ENCODE peak calls at places on chromosomes 3 and 15, in seven cellular contexts. One of them, this sample, is unnamed.

GRCh38 chr3:183410280-183410679 is 18.1 kb downstream of the MCF2L2 start:
- DNase-seq in astrocyte of the spinal cord: peak; percentile 16
- DNase-seq in ascending aorta: no peak
- DNase-seq in mesothelial cell of epicardium: no peak
- DNase-seq in fibroblast of lung: peak; percentile 60
- DNase-seq in heart left ventricle: no peak
- DNase-seq in nephron progenitor cell: no peak
- DNase-seq in this sample: no peak

GRCh38 chr3:191484461-191484860 is 23.5 kb downstream of the PYDC2 start:
- DNase-seq in astrocyte of the spinal cord: no peak
- DNase-seq in ascending aorta: no peak
- DNase-seq in mesothelial cell of epicardium: no peak
- DNase-seq in fibroblast of lung: no peak
- DNase-seq in heart left ventricle: no peak
- DNase-seq in nephron progenitor cell: no peak
- DNase-seq in this sample: no peak

GRCh38 chr3:171933441-171933840 is 90.3 kb downstream of the TMEM212 start:
- DNase-seq in astrocyte of the spinal cord: no peak
- DNase-seq in ascending aorta: no peak
- DNase-seq in mesothelial cell of epicardium: no peak
- DNase-seq in fibroblast of lung: peak; percentile 46
- DNase-seq in heart left ventricle: no peak
- DNase-seq in nephron progenitor cell: no peak
- DNase-seq in this sample: no peak

GRCh38 chr3:18424862-18425640 is at the start of gene SATB1:
- DNase-seq in astrocyte of the spinal cord: peak; percentile 73
- DNase-seq in ascending aorta: peak; percentile 86
- DNase-seq in mesothelial cell of epicardium: peak; percentile 69
- DNase-seq in fibroblast of lung: peak; percentile 68
- DNase-seq in heart left ventricle: peak; percentile 88
- DNase-seq in nephron progenitor cell: peak; percentile 85
- DNase-seq in this sample: peak; percentile 68

GRCh38 chr3:141797167-141797773 is 34.1 kb downstream of the GRK7 start:
- DNase-seq in astrocyte of the spinal cord: peak; percentile 71
- DNase-seq in ascending aorta: peak; percentile 65
- DNase-seq in mesothelial cell of epicardium: no peak
- DNase-seq in fibroblast of lung: peak; percentile 31
- DNase-seq in heart left ventricle: peak; percentile 85
- DNase-seq in nephron progenitor cell: peak; percentile 70
- DNase-seq in this sample: peak; percentile 36

GRCh38 chr15:70286110-70286806 is 188.5 kb upstream of the TLE3 start:
- DNase-seq in astrocyte of the spinal cord: no peak
- DNase-seq in ascending aorta: peak; percentile 52
- DNase-seq in mesothelial cell of epicardium: no peak
- DNase-seq in fibroblast of lung: no peak
- DNase-seq in heart left ventricle: no peak
- DNase-seq in nephron progenitor cell: no peak
- DNase-seq in this sample: no peak

GRCh38 chr15:90837052-90837621 is 31.3 kb upstream of the FURIN start:
- DNase-seq in astrocyte of the spinal cord: no peak
- DNase-seq in ascending aorta: no peak
- DNase-seq in mesothelial cell of epicardium: no peak
- DNase-seq in fibroblast of lung: no peak
- DNase-seq in heart left ventricle: no peak
- DNase-seq in nephron progenitor cell: no peak
- DNase-seq in this sample: no peak

GRCh38 chr3:149455989-149456388 is 18.5 kb upstream of the TM4SF4 start:
- DNase-seq in astrocyte of the spinal cord: no peak
- DNase-seq in ascending aorta: no peak
- DNase-seq in mesothelial cell of epicardium: no peak
- DNase-seq in fibroblast of lung: no peak
- DNase-seq in heart left ventricle: no peak
- DNase-seq in nephron progenitor cell: no peak
- DNase-seq in this sample: no peak

GRCh38 chr3:13414040-13414729 is 5.9 kb downstream of the NUP210 start:
- DNase-seq in astrocyte of the spinal cord: no peak
- DNase-seq in ascending aorta: peak; percentile 78
- DNase-seq in mesothelial cell of epicardium: no peak
- DNase-seq in fibroblast of lung: no peak
- DNase-seq in heart left ventricle: peak; percentile 43
- DNase-seq in nephron progenitor cell: no peak
- DNase-seq in this sample: peak; percentile 76

GRCh38 chr3:102979682-102980378 is 545.0 kb downstream of the ZPLD1 start:
- DNase-seq in astrocyte of the spinal cord: peak; percentile 100
- DNase-seq in ascending aorta: peak; percentile 88
- DNase-seq in mesothelial cell of epicardium: peak; percentile 21
- DNase-seq in fibroblast of lung: peak; percentile 99
- DNase-seq in heart left ventricle: peak; percentile 88
- DNase-seq in nephron progenitor cell: no peak
- DNase-seq in this sample: no peak

GRCh38 chr15:68440136-68440535 is 8.2 kb upstream of the ITGA11 start:
- DNase-seq in astrocyte of the spinal cord: no peak
- DNase-seq in ascending aorta: no peak
- DNase-seq in mesothelial cell of epicardium: no peak
- DNase-seq in fibroblast of lung: no peak
- DNase-seq in heart left ventricle: no peak
- DNase-seq in nephron progenitor cell: no peak
- DNase-seq in this sample: no peak

GRCh38 chr3:79367066-79367465 is 400.7 kb downstream of the ROBO1 start:
- DNase-seq in astrocyte of the spinal cord: peak; percentile 65
- DNase-seq in ascending aorta: no peak
- DNase-seq in mesothelial cell of epicardium: no peak
- DNase-seq in fibroblast of lung: peak; percentile 87
- DNase-seq in heart left ventricle: no peak
- DNase-seq in nephron progenitor cell: no peak
- DNase-seq in this sample: no peak

GRCh38 chr3:146227486-146227885 is 23.4 kb downstream of the PLSCR4 start:
- DNase-seq in astrocyte of the spinal cord: no peak
- DNase-seq in ascending aorta: no peak
- DNase-seq in mesothelial cell of epicardium: no peak
- DNase-seq in fibroblast of lung: no peak
- DNase-seq in heart left ventricle: no peak
- DNase-seq in nephron progenitor cell: no peak
- DNase-seq in this sample: no peak

GRCh38 chr3:197454014-197454413 is 101.8 kb downstream of the BDH1 start:
- DNase-seq in astrocyte of the spinal cord: no peak
- DNase-seq in ascending aorta: no peak
- DNase-seq in mesothelial cell of epicardium: no peak
- DNase-seq in fibroblast of lung: no peak
- DNase-seq in heart left ventricle: no peak
- DNase-seq in nephron progenitor cell: no peak
- DNase-seq in this sample: no peak

GRCh38 chr15:27937873-27938272 is 161.2 kb downstream of the OCA2 start:
- DNase-seq in astrocyte of the spinal cord: peak; percentile 8
- DNase-seq in ascending aorta: no peak
- DNase-seq in mesothelial cell of epicardium: no peak
- DNase-seq in fibroblast of lung: peak; percentile 49
- DNase-seq in heart left ventricle: no peak
- DNase-seq in nephron progenitor cell: no peak
- DNase-seq in this sample: no peak

GRCh38 chr15:27889258-27889657 is 209.9 kb downstream of the OCA2 start:
- DNase-seq in astrocyte of the spinal cord: no peak
- DNase-seq in ascending aorta: no peak
- DNase-seq in mesothelial cell of epicardium: no peak
- DNase-seq in fibroblast of lung: no peak
- DNase-seq in heart left ventricle: no peak
- DNase-seq in nephron progenitor cell: no peak
- DNase-seq in this sample: no peak

DNA sequence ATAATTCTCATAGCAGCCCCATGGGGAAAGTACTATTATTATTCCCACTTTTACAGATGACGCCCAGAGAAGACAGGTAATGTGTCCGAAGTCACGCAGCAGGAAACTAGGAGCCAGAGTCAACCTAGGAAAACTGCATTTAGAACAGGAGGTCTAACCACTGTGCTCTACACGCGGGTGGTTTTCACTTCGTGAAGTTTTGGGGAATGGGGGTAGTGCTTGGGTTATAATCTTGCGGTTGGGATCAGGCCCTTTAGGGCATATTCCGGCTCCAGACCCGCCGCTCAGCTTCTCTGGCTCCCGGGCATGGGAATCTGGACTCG is 5.2 kb downstream of the TPM1 start:
- DNase-seq in astrocyte of the spinal cord: no peak
- DNase-seq in ascending aorta: no peak
- DNase-seq in mesothelial cell of epicardium: no peak
- DNase-seq in fibroblast of lung: no peak
- DNase-seq in heart left ventricle: no peak
- DNase-seq in nephron progenitor cell: no peak
- DNase-seq in this sample: no peak
- TF ChIP-seq CTCF in astrocyte of the spinal cord: no peak
- TF ChIP-seq CTCF in ascending aorta: no peak
- TF ChIP-seq CTCF in mesothelial cell of epicardium: no peak
- TF ChIP-seq CTCF in fibroblast of lung: no peak
- TF ChIP-seq CTCF in heart left ventricle: no peak
- TF ChIP-seq CTCF in nephron progenitor cell: no peak
- TF ChIP-seq CTCF in this sample: no peak

DNA sequence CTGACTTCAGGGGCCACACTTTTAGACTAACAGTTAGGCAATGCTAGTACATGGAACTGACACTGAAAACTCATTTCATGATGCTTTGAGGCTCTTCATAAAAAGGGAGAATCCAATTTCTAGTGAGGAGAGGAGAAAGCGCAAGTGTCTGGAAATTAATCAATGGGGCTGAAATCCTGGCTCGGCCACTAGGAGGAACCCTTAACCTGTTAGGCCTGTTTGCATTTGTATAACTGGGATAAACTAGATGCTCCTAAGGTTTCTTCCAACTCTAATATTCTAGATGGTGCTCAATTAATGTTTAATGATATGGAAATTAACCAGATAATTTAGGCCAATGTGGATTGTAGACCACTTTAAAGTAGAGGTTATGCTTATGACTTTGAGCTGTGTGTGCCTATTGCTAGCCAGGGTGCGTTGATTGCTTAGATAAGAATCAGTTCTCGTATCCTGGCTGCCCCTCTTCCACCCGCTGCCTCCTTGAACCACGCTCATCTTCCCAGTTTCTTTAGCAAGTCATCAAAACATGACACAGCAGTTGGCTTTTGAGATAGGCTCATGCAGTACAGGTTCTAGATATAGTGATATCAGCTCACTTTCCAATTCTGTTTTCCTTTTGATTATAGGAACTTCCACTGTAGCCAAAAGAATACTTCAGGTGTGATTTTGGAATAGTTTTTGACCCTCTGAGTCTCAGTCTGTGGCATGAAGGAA is 16.8 kb upstream of the CRBN start:
- DNase-seq in astrocyte of the spinal cord: no peak
- DNase-seq in ascending aorta: no peak
- DNase-seq in mesothelial cell of epicardium: no peak
- DNase-seq in fibroblast of lung: peak; percentile 10
- DNase-seq in heart left ventricle: no peak
- DNase-seq in nephron progenitor cell: peak; percentile 26
- DNase-seq in this sample: no peak
- TF ChIP-seq CTCF in astrocyte of the spinal cord: peak; percentile 57
- TF ChIP-seq CTCF in ascending aorta: no peak
- TF ChIP-seq CTCF in mesothelial cell of epicardium: peak; percentile 40
- TF ChIP-seq CTCF in fibroblast of lung: peak; percentile 32
- TF ChIP-seq CTCF in heart left ventricle: no peak
- TF ChIP-seq CTCF in nephron progenitor cell: peak; percentile 71
- TF ChIP-seq CTCF in this sample: no peak

DNA sequence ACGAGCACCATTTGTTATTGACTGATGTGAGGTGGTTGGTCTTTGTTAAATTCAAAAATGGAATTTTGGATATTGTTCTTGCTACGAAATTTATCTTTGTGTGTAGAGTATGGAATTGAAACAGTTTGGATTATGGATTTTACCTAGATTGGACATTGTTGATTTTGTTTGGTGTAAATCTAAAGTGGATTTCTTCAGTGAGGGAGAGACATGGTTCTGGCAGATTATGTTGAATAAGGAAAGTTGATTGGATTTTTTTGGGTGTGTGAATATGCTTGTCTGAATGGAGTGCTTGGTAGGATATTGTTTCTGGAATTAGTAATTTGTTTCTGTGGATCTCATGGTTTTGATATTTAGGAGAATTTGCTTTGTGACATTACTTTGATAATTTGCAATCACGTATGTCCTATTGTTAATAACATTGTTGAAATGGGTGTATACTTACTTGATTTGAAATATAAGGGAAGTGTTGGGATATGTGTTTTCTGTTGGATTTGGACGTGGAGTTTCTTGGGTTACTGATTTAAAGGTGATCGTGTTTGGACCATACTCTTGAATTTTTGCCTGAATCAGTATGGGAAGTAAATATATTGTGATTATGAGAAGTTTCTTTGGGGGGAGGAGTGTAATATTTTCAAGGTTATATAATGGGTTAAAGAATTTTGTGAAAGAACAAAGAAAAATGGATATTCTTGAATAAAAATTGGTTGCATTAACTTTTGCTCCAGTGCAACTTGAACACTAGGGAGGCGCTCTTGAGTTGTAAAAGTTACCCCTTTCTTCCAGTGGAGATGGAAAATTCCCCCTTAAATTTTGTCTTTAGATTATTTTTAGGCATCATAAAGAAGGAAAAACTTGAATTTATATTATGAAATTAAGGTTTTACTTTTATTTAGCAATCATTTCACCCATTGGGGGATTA is 875 bp upstream of the CHD2 start:
- DNase-seq in astrocyte of the spinal cord: peak; percentile 0
- DNase-seq in ascending aorta: no peak
- DNase-seq in mesothelial cell of epicardium: no peak
- DNase-seq in fibroblast of lung: no peak
- DNase-seq in heart left ventricle: no peak
- DNase-seq in nephron progenitor cell: no peak
- DNase-seq in this sample: no peak
- TF ChIP-seq CTCF in astrocyte of the spinal cord: no peak
- TF ChIP-seq CTCF in ascending aorta: no peak
- TF ChIP-seq CTCF in mesothelial cell of epicardium: peak; percentile 62
- TF ChIP-seq CTCF in fibroblast of lung: peak; percentile 27
- TF ChIP-seq CTCF in heart left ventricle: no peak
- TF ChIP-seq CTCF in nephron progenitor cell: peak; percentile 61
- TF ChIP-seq CTCF in this sample: no peak

GRCh38 chr3:132804498-132804897 is 82.3 kb upstream of the NPHP3 start:
- DNase-seq in astrocyte of the spinal cord: peak; percentile 50
- DNase-seq in ascending aorta: no peak
- DNase-seq in mesothelial cell of epicardium: no peak
- DNase-seq in fibroblast of lung: peak; percentile 68
- DNase-seq in heart left ventricle: no peak
- DNase-seq in nephron progenitor cell: no peak
- DNase-seq in this sample: no peak

GRCh38 chr3:132800958-132801357 is 78.7 kb upstream of the NPHP3 start:
- DNase-seq in astrocyte of the spinal cord: peak; percentile 52
- DNase-seq in ascending aorta: no peak
- DNase-seq in mesothelial cell of epicardium: no peak
- DNase-seq in fibroblast of lung: peak; percentile 13
- DNase-seq in heart left ventricle: no peak
- DNase-seq in nephron progenitor cell: no peak
- DNase-seq in this sample: no peak

GRCh38 chr3:132805071-132805470 is 82.9 kb upstream of the NPHP3 start:
- DNase-seq in astrocyte of the spinal cord: no peak
- DNase-seq in ascending aorta: no peak
- DNase-seq in mesothelial cell of epicardium: no peak
- DNase-seq in fibroblast of lung: no peak
- DNase-seq in heart left ventricle: no peak
- DNase-seq in nephron progenitor cell: no peak
- DNase-seq in this sample: no peak

DNA sequence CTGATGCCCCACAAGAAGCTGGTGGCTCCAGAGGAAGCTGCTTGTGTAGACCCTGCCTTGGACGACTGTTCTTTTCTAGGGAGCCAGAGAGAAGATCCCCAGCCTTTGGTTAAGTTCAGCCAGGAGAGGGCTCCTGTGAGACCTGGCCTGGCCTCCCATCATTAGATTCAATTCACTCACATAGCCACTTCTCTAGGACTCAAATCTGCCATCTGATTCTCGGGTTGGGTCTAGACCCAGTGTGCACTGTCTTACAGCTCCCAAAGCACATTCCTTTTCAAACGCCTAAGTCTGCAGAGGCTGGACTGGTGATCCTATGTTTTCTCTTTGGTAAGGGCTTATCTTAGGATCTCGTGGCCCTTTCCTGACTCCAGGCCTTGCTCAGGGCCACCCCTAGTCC is 81.7 kb upstream of the NPHP3 start:
- DNase-seq in astrocyte of the spinal cord: no peak
- DNase-seq in ascending aorta: no peak
- DNase-seq in mesothelial cell of epicardium: no peak
- DNase-seq in fibroblast of lung: peak; percentile 13
- DNase-seq in heart left ventricle: no peak
- DNase-seq in nephron progenitor cell: no peak
- DNase-seq in this sample: no peak
- TF ChIP-seq CTCF in astrocyte of the spinal cord: peak; percentile 17
- TF ChIP-seq CTCF in ascending aorta: no peak
- TF ChIP-seq CTCF in mesothelial cell of epicardium: no peak
- TF ChIP-seq CTCF in fibroblast of lung: no peak
- TF ChIP-seq CTCF in heart left ventricle: no peak
- TF ChIP-seq CTCF in nephron progenitor cell: no peak
- TF ChIP-seq CTCF in this sample: no peak